ENCODE peak calls at places on chromosomes 13 and 19, in seven cellular contexts. T is neural progenitor cell, M is GM23338, B is GM12878, H is PC-9, R is keratinocyte, A is hepatocyte. O is an unnamed sample.
A peak's percentile ranks its signal among the peaks of the same experiment; 100 is the strongest.

GRCh38 chr13:86002921-86003488 is 203.8 kb upstream of the SLITRK6 start:
- DNase-seq in H (no peak), T (peak; percentile 82), R (no peak), M (no peak), B (no peak), A (no peak), O (no peak)

GRCh38 chr19:2653717-2654584 is 48.5 kb downstream of the GNG7 start:
- DNase-seq in H (no peak), R (no peak), M (peak; percentile 77), T (peak; percentile 56), A (no peak), B (no peak), O (no peak)

GRCh38 chr19:13396256-13397080 is 109.8 kb downstream of the CACNA1A start:
- DNase-seq in M (peak; percentile 97), T (peak; percentile 83), A (peak; percentile 61), B (no peak), R (peak; percentile 4), H (no peak), O (no peak)

GRCh38 chr19:50542825-50543428 is 25.3 kb downstream of the LRRC4B start:
- DNase-seq in B (no peak), M (no peak), A (no peak), R (no peak), H (no peak), T (no peak), O (no peak)

GRCh38 chr13:34988330-34988791 is 46.3 kb downstream of the NBEA start:
- DNase-seq in A (no peak), M (no peak), B (no peak), R (no peak), T (no peak), H (no peak), O (no peak)

GRCh38 chr19:3555653-3556422 is 1.5 kb downstream of the MFSD12 start:
- DNase-seq in M (no peak), T (no peak), H (no peak), A (no peak), R (no peak), B (no peak), O (no peak)

GRCh38 chr13:64855506-64855905 is 2374.6 kb downstream of the PCDH9 start:
- DNase-seq in B (no peak), A (peak; percentile 13), H (no peak), M (no peak), R (no peak), T (no peak), O (peak; percentile 10)

GRCh38 chr13:29925457-29925856 is 75.0 kb upstream of the UBL3 start:
- DNase-seq in M (no peak), T (no peak), H (peak; percentile 95), B (no peak), R (no peak), A (peak; percentile 90), O (no peak)

GRCh38 chr19:2575734-2576481 is 100.0 kb downstream of the GADD45B start:
- DNase-seq in H (no peak), R (no peak), M (no peak), T (no peak), B (no peak), A (peak; percentile 68), O (no peak)

GRCh38 chr19:39645800-39646411 is 9.8 kb upstream of the LGALS16 start:
- DNase-seq in M (peak; percentile 61), A (peak; percentile 44), H (no peak), B (no peak), R (no peak), T (peak; percentile 48), O (no peak)

GRCh38 chr19:15330801-15331418 is 1.4 kb downstream of the BRD4 start:
- DNase-seq in M (peak; percentile 63), R (no peak), A (peak; percentile 68), T (peak; percentile 56), H (peak; percentile 82), B (no peak), O (no peak)

GRCh38 chr13:99967884-99968520 is 3.6 kb downstream of the ZIC5 start:
- DNase-seq in A (no peak), H (no peak), M (peak; percentile 51), T (peak; percentile 57), B (no peak), R (no peak), O (no peak)

GRCh38 chr13:99967498-99967883 is 4.1 kb downstream of the ZIC5 start:
- DNase-seq in H (no peak), T (peak; percentile 18), R (no peak), A (no peak), M (no peak), B (no peak), O (no peak)

GRCh38 chr13:99969934-99970760 is 1.4 kb downstream of the ZIC5 start:
- DNase-seq in R (no peak), M (peak; percentile 84), T (peak; percentile 92), B (no peak), A (no peak), H (peak; percentile 62), O (no peak)

GRCh38 chr13:99969368-99969933 is 2.1 kb downstream of the ZIC5 start:
- DNase-seq in T (peak; percentile 58), R (no peak), M (no peak), B (no peak), A (no peak), H (no peak), O (no peak)

GRCh38 chr13:99968521-99969367 is 2.8 kb downstream of the ZIC5 start:
- DNase-seq in T (peak; percentile 70), A (no peak), B (no peak), R (no peak), M (peak; percentile 68), H (no peak), O (no peak)
- TF ChIP-seq EZH2 in T (no peak), A (no peak), B (no peak), R (peak; percentile 100), M (peak; percentile 52), H (no peak), O (no peak)

DNA sequence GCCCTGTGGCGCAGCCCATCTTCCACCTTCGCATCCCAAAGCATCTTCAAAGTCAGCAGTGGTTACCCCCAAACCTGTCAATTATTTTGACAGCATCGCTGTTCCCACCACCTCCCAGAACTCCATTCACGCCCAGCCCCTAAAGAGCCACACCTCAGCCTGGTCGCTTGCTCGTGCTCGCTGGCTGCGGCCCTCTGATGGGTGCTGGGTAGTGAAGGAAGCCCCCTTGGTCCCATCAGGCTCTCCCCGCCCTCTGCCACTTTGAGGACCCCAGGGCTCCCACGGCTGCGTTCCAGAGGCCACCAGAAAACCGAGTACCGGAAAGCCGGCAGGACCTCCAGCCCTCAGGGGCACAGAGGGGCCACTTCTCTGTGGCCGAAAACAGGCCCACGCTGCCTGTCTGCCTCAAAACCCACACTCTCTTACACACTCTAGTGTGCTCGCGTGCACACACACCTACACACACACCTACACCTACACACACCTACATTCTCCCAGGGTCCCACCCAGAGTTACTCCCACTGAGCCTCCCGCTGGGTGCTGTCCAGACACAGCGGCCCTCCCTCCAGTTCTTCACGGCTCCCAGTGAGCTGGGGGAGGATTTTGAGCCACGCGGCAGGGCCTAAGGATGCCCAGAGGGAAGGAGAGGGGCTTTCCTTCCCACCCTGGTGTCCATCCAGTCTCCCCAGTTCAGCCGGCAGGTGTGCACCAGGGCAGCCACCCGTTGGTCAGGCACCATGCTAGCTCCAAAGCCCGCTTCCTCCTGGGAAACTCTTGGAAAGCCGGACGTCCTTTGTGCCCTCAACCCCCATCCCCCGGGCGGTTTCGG is 1.9 kb downstream of the VSTM2B start:
- DNase-seq in M (peak; percentile 43), A (no peak), R (no peak), T (no peak), B (no peak), H (no peak), O (no peak)
- H3K4me3 ChIP-seq in M (peak overlapping the region; percentile 84), A (no peak overlapping the region), R (no peak overlapping the region), T (peak overlapping the region; percentile 67), B (no peak overlapping the region), H (no peak overlapping the region), O (no peak overlapping the region)

GRCh38 chr13:112608212-112608611 is 20.3 kb upstream of the TUBGCP3 start:
- DNase-seq in B (no peak), R (no peak), A (no peak), T (peak; percentile 34), M (no peak), H (no peak), O (no peak)

GRCh38 chr13:112603641-112604220 is 15.8 kb upstream of the TUBGCP3 start:
- DNase-seq in H (no peak), R (no peak), M (no peak), T (no peak), A (no peak), B (no peak), O (no peak)

GRCh38 chr13:112601351-112601750 is 13.4 kb upstream of the TUBGCP3 start:
- DNase-seq in M (no peak), T (no peak), H (no peak), R (no peak), A (no peak), B (no peak), O (no peak)

GRCh38 chr13:112605531-112605990 is 17.6 kb upstream of the TUBGCP3 start:
- DNase-seq in R (no peak), T (no peak), M (peak; percentile 44), B (no peak), H (no peak), A (no peak), O (no peak)

DNA sequence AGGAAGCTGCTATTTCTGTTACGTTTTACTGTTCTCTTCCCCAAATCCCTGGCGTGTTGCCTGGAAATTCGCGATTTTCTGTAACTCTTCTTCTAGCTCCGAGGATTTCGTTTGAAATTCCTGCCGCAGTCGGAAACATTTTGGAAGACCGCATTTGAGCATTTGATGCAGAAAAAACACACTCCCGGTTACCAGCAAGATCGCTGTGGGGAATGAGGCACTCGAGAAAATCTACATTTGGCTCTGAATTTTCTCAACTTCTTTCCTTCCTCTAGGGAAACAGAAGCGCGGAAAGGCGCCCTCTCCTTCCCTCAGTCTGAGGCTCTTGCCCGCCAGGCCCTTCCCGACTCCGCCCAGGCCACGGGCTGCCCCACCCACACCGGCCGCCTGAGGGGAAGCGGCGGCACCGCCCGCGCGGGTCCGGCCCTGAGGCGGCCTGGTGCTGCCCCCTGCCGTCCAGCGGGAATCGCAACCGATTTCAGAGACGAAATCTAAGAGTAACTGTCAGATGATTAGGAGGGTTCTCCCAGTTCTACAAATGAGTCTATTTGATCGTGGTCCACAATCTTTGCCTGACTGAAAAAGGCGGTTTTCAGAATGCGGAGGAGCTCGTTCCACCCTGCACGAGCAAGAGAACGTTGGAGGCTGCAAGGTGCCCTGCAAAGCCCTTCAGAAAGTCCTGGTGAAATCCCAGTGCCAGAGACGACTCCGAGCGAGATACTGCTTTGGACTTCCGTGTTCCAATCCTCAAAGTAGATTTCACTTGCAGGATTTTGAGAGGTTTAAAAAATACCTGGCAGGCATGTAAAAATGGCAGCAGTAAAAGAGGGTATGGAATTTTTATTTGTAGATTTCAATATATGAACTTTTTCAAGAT is 18.4 kb upstream of the TUBGCP3 start:
- DNase-seq in R (no peak), B (no peak), A (peak; percentile 95), H (peak; percentile 80), T (peak; percentile 96), M (peak; percentile 95), O (no peak)
- TF ChIP-seq EZH2 in R (no peak), B (no peak), A (no peak), H (no peak), T (no peak), M (no peak), O (no peak)

DNA sequence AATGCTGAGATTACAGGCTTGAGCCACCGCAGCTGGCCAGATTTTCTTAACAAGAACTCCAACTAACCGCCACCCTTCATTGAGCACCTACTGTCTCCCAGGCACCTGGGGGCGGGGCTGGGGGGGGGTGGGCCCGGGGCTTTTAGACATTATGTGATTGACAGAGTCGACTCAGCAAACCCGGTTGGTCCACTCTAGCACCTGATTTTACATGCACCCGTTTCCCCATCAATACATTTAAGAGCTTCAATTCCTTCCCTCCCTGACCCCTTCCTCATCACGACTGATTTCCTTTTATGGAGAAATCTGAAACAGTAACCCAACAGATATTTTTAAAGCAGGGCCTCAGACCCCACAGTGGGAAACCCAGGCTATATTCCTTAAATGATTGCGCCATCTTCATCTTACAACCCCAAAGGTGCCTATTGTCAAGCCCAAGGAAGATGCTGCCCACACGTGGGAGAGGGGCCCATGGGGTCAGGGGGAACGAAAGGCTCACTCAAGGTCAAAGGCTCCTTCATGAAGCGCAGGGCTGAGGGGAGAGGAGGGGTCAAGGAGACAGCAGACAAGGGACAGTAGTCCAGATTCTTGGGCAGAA is 1.8 kb downstream of the INSR start:
- DNase-seq in R (no peak), M (peak; percentile 56), A (no peak), H (no peak), T (no peak), B (no peak), O (no peak)
- H3K4me3 ChIP-seq in R (no peak overlapping the region), M (peak overlapping the region; percentile 78), A (peak overlapping the region; percentile 98), H (no peak overlapping the region), T (peak overlapping the region; percentile 99), B (peak overlapping the region; percentile 94), O (peak overlapping the region; percentile 86)

O was measured in SK-N-MC.